ENCODE peak calls at places on chromosomes 5 and 9, in five cellular contexts. One of them, this sample, is unnamed.

GRCh38 chr9:14231196-14231990 is 82.5 kb downstream of the NFIB start:
- DNase-seq in mesendoderm: no peak
- DNase-seq in IMR-90: no peak
- DNase-seq in H9: no peak
- DNase-seq in H1: no peak
- DNase-seq in this sample: no peak

GRCh38 chr5:179170606-179171005 is 110.4 kb downstream of the ZNF354C start:
- DNase-seq in mesendoderm: no peak
- DNase-seq in IMR-90: no peak
- DNase-seq in H9: no peak
- DNase-seq in H1: no peak
- DNase-seq in this sample: no peak

GRCh38 chr5:98076501-98076900 is 697.0 kb upstream of the RGMB start:
- DNase-seq in mesendoderm: peak
- DNase-seq in IMR-90: no peak
- DNase-seq in H9: no peak
- DNase-seq in H1: no peak
- DNase-seq in this sample: no peak

GRCh38 chr5:151470440-151470839 is 23.0 kb downstream of the SLC36A1 start:
- DNase-seq in mesendoderm: no peak
- DNase-seq in IMR-90: peak
- DNase-seq in H9: peak
- DNase-seq in H1: no peak
- DNase-seq in this sample: no peak

GRCh38 chr5:88480245-88480644 is 211.6 kb upstream of the TMEM161B start:
- DNase-seq in mesendoderm: no peak
- DNase-seq in IMR-90: no peak
- DNase-seq in H9: no peak
- DNase-seq in H1: no peak
- DNase-seq in this sample: no peak

GRCh38 chr9:88957526-88957925 is 33.7 kb upstream of the S1PR3 start:
- DNase-seq in mesendoderm: peak
- DNase-seq in IMR-90: no peak
- DNase-seq in H9: no peak
- DNase-seq in H1: no peak
- DNase-seq in this sample: no peak

GRCh38 chr9:2018162-2018643 is 3.1 kb downstream of the SMARCA2 start:
- DNase-seq in mesendoderm: no peak
- DNase-seq in IMR-90: no peak
- DNase-seq in H9: no peak
- DNase-seq in H1: no peak
- DNase-seq in this sample: no peak

GRCh38 chr9:27303219-27303618 is 6.3 kb upstream of the EQTN start:
- DNase-seq in mesendoderm: peak
- DNase-seq in IMR-90: peak
- DNase-seq in H9: peak
- DNase-seq in H1: no peak
- DNase-seq in this sample: no peak

GRCh38 chr9:96071245-96072124 is 196.0 kb downstream of the ERCC6L2 start:
- DNase-seq in mesendoderm: peak
- DNase-seq in IMR-90: peak
- DNase-seq in H9: peak
- DNase-seq in H1: peak
- DNase-seq in this sample: peak

GRCh38 chr5:154857091-154857533 is 1.3 kb upstream of the CNOT8 start:
- DNase-seq in mesendoderm: peak
- DNase-seq in IMR-90: no peak
- DNase-seq in H9: no peak
- DNase-seq in H1: no peak
- DNase-seq in this sample: no peak
- H2BK15ac ChIP-seq in mesendoderm: no peak
- H2BK15ac ChIP-seq in IMR-90: peak
- H2BK15ac ChIP-seq in H9: no peak
- H2BK15ac ChIP-seq in H1: no peak
- H2BK15ac ChIP-seq in this sample: no peak

GRCh38 chr9:35731415-35732184 is 395 bp downstream of the TLN1 start:
- DNase-seq in mesendoderm: no peak
- DNase-seq in IMR-90: no peak
- DNase-seq in H9: no peak
- DNase-seq in H1: no peak
- DNase-seq in this sample: peak
- H2BK15ac ChIP-seq in mesendoderm: no peak
- H2BK15ac ChIP-seq in IMR-90: peak
- H2BK15ac ChIP-seq in H9: no peak
- H2BK15ac ChIP-seq in H1: no peak
- H2BK15ac ChIP-seq in this sample: peak

DNA sequence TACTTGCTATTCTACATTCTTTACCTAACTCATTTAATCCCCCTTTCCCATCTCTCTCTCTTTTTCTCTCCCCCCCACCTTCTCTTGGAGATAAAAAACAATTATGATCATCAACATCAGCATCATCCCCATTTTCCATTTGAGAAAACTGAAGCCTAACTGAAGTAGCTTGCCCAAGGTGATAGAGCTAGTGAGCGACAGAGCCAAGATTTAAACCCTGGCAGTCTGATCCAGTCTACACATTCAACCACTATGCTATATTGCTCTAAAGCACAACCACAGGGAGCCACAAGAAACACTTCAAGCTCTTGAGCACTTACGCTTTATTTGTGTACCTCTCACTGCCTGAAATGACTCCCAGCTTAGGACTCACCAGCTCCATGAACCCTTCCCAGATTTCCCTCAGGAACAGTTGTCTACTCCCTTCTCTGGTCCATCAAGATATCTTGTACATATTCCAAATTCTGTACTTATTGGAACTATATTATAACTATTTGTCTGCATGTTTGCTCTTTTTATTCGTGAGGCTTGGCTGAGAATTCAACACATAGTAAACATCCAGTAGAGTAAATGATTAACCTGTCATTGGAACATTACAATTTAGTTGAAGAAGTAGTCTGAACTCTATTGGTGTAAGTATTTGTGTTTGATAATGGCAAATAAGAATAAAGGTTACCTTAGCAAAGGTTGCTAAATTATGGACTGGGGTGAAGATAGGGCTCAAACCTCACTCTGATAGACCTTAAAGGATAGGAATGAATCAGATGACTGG is 164.8 kb downstream of the EFNA5 start:
- DNase-seq in mesendoderm: no peak
- DNase-seq in IMR-90: no peak
- DNase-seq in H9: no peak
- DNase-seq in H1: no peak
- DNase-seq in this sample: no peak
- H2BK15ac ChIP-seq in mesendoderm: no peak
- H2BK15ac ChIP-seq in IMR-90: no peak
- H2BK15ac ChIP-seq in H9: no peak
- H2BK15ac ChIP-seq in H1: no peak
- H2BK15ac ChIP-seq in this sample: no peak

DNA sequence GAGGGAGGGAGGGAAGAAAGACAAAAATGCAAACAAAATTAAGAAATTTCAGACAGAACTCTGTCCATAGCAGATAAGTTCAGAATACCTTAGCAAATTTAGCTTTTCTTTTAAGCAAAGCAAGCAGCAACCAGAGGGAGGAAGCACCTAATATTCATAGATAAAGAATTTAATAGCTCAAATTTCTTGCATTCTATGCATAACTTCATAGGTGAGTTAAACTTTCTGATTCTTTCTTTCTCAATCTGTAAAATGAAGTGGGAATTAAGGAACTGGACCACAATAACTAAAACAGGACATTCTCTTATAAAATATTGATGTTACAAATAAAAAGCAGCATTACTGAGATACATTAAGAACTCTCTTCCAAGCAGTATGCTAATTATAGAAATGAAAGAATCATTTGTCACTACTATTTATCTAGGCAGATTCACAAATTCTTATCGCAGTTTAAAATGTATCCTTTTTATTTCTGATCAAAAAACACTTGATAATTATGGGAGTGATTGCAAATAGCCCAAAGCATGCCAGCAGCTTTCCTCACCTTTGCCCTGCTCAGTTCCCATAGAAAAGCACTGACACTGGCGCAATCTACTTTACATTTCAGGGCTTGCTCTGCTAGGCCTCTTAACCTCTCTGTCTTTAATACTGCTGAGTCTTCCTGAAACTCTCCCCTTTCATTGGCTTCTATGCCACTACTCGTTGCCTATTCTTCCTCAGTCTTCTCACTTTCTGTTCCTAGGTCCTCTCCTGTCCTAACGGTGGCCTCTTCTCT is 341.8 kb downstream of the PIK3R1 start:
- DNase-seq in mesendoderm: no peak
- DNase-seq in IMR-90: peak
- DNase-seq in H9: no peak
- DNase-seq in H1: no peak
- DNase-seq in this sample: no peak
- H2BK15ac ChIP-seq in mesendoderm: no peak
- H2BK15ac ChIP-seq in IMR-90: peak
- H2BK15ac ChIP-seq in H9: no peak
- H2BK15ac ChIP-seq in H1: no peak
- H2BK15ac ChIP-seq in this sample: no peak